ENCODE peak calls at places on chromosomes 13 and 19, in eight cellular contexts. N is A549, F is IMR-90, B is upper lobe of left lung, U is psoas muscle, R is breast epithelium, O is heart right ventricle, S is endodermal cell. V is an unnamed sample. For H3K4me1, the result is how much of the 10 kb centered on the place peaks cover.

GRCh38 chr13:25111557-25111956 is 15.6 kb downstream of the PABPC3 start:
- DNase-seq in O (no peak), N (no peak), S (no peak), B (no peak), U (no peak), F (peak), R (no peak), V (no peak)

GRCh38 chr13:25783480-25784081 is 268.2 kb downstream of the SHISA2 start:
- DNase-seq in U (no peak), B (no peak), N (no peak), R (no peak), O (no peak), S (no peak), F (no peak), V (no peak)

GRCh38 chr13:91313103-91313502 is 34.4 kb upstream of the MIR17HG start:
- DNase-seq in U (no peak), N (peak), B (no peak), F (peak), R (no peak), O (no peak), S (peak), V (no peak)

GRCh38 chr19:44582581-44583265 is 30.6 kb upstream of the IGSF23 start:
- DNase-seq in F (no peak), O (peak), U (peak), R (no peak), N (peak), S (peak), B (peak), V (no peak)

GRCh38 chr13:111040821-111041220 is 74.3 kb upstream of the ARHGEF7 start:
- DNase-seq in O (no peak), B (no peak), R (no peak), F (no peak), S (no peak), N (no peak), U (no peak), V (no peak)

GRCh38 chr19:56639217-56639616 is 3.7 kb upstream of the SMIM17 start:
- DNase-seq in S (no peak), F (peak), R (no peak), U (no peak), N (no peak), B (no peak), O (no peak), V (no peak)

GRCh38 chr13:57632276-57633140 is 964 bp downstream of the PCDH17 start:
- DNase-seq in R (peak), U (peak), F (no peak), O (peak), B (no peak), N (no peak), S (peak), V (no peak)

GRCh38 chr13:43961909-43962308 is 82.2 kb downstream of the LACC1 start:
- DNase-seq in O (no peak), B (no peak), R (no peak), U (no peak), F (no peak), N (no peak), S (no peak), V (no peak)

GRCh38 chr13:56528040-56528760 is 612.5 kb upstream of the PRR20A start:
- DNase-seq in B (no peak), S (no peak), N (no peak), O (no peak), U (no peak), R (no peak), F (no peak), V (no peak)

GRCh38 chr19:29381353-29382203 is 144.2 kb upstream of the VSTM2B start:
- DNase-seq in N (no peak), F (no peak), S (peak), U (no peak), O (no peak), R (peak), B (peak), V (no peak)

GRCh38 chr13:44746690-44747089 is 170.6 kb upstream of the TSC22D1 start:
- DNase-seq in S (no peak), O (no peak), R (no peak), B (no peak), N (no peak), U (no peak), F (peak), V (no peak)

GRCh38 chr19:20858218-20858617 is 64.8 kb upstream of the ZNF85 start:
- DNase-seq in F (no peak), N (no peak), U (no peak), S (peak), R (no peak), O (no peak), B (no peak), V (no peak)

GRCh38 chr19:42156571-42156970 is 24.3 kb upstream of the POU2F2 start:
- DNase-seq in O (no peak), U (no peak), N (no peak), F (no peak), R (no peak), S (no peak), B (no peak), V (no peak)

GRCh38 chr19:33282036-33282686 is 20.2 kb downstream of the CEBPA start:
- DNase-seq in O (no peak), F (no peak), S (no peak), B (no peak), N (no peak), R (no peak), U (no peak), V (no peak)

GRCh38 chr13:58048670-58049069 is 417.1 kb downstream of the PCDH17 start:
- DNase-seq in F (no peak), N (no peak), S (no peak), U (no peak), O (no peak), R (no peak), B (no peak), V (no peak)

GRCh38 chr13:77544365-77544764 is 8.9 kb downstream of the SCEL start:
- DNase-seq in R (peak), O (peak), S (no peak), N (no peak), U (peak), B (peak), F (no peak), V (no peak)

GRCh38 chr13:111978536-111978935 is 88.4 kb upstream of the SOX1 start:
- DNase-seq in S (no peak), R (no peak), N (no peak), B (no peak), U (no peak), F (no peak), O (no peak), V (no peak)

GRCh38 chr19:53511933-53512374 is 26.0 kb upstream of the ZNF331 start:
- DNase-seq in F (peak), U (peak), S (peak), O (peak), B (peak), N (peak), R (peak), V (no peak)

GRCh38 chr13:28204043-28204442 is 65.7 kb downstream of the PAN3 start:
- DNase-seq in N (no peak), F (no peak), B (no peak), U (no peak), R (no peak), S (no peak), O (no peak), V (no peak)

GRCh38 chr19:48969276-48970138 is 4.4 kb downstream of the FTL start:
- DNase-seq in S (peak), F (no peak), R (no peak), N (peak), O (no peak), B (no peak), U (no peak), V (no peak)

GRCh38 chr13:94947392-94947791 is 235.0 kb upstream of the SOX21 start:
- DNase-seq in O (no peak), F (no peak), S (no peak), B (no peak), U (no peak), N (no peak), R (no peak), V (no peak)

GRCh38 chr19:7636691-7637373 is at the start of gene STXBP2:
- DNase-seq in F (no peak), R (peak), O (peak), S (peak), N (peak), B (peak), U (peak), V (no peak)

GRCh38 chr19:3851254-3852176 is 17.3 kb downstream of the ZFR2 start:
- DNase-seq in R (no peak), B (no peak), F (no peak), O (no peak), U (no peak), S (no peak), N (no peak), V (no peak)

GRCh38 chr19:23509686-23510450 is 114.6 kb upstream of the ZNF91 start:
- DNase-seq in R (no peak), O (no peak), F (no peak), U (no peak), B (no peak), S (no peak), N (no peak), V (no peak)

GRCh38 chr13:100510208-100510997 is 78.2 kb downstream of the GGACT start:
- DNase-seq in S (peak), B (no peak), N (no peak), U (no peak), R (no peak), O (no peak), F (no peak), V (no peak)

GRCh38 chr19:33295621-33296472 is 6.5 kb downstream of the CEBPA start:
- DNase-seq in N (no peak), R (no peak), S (no peak), F (no peak), U (no peak), B (peak), O (no peak), V (no peak)

GRCh38 chr13:100506154-100506553 is 82.4 kb downstream of the GGACT start:
- DNase-seq in F (no peak), S (no peak), R (no peak), O (no peak), N (no peak), B (no peak), U (no peak), V (no peak)

GRCh38 chr13:41955605-41956004 is 5.3 kb downstream of the VWA8 start:
- DNase-seq in O (no peak), N (no peak), F (no peak), R (no peak), U (no peak), B (peak), S (no peak), V (no peak)

GRCh38 chr13:95258619-95259194 is 42.5 kb downstream of the ABCC4 start:
- DNase-seq in N (peak), R (no peak), F (no peak), O (no peak), U (no peak), S (no peak), B (no peak), V (no peak)

GRCh38 chr13:98528663-98529064 is 48.2 kb downstream of the STK24 start:
- DNase-seq in O (no peak), F (peak), S (no peak), R (no peak), N (no peak), B (no peak), U (no peak), V (no peak)

GRCh38 chr13:47853236-47853635 is 147.8 kb downstream of the SUCLA2 start:
- DNase-seq in O (no peak), N (no peak), S (no peak), F (no peak), B (no peak), R (no peak), U (no peak), V (no peak)

GRCh38 chr13:45179428-45179827 is 21.4 kb downstream of the KCTD4 start:
- DNase-seq in R (no peak), B (no peak), O (no peak), S (no peak), U (no peak), F (peak), N (peak), V (no peak)

GRCh38 chr13:51632643-51633357 is 48.5 kb downstream of the WDFY2 start:
- DNase-seq in B (no peak), O (no peak), R (no peak), F (no peak), S (peak), U (no peak), N (no peak), V (no peak)

GRCh38 chr19:33176670-33177416 is 17.3 kb upstream of the LRP3 start:
- DNase-seq in R (peak), B (peak), U (peak), O (peak), N (peak), S (peak), F (peak), V (peak)

GRCh38 chr13:59493436-59493965 is 670.2 kb downstream of the DIAPH3 start:
- DNase-seq in B (no peak), R (no peak), U (no peak), O (no peak), S (no peak), N (no peak), F (no peak), V (no peak)

GRCh38 chr19:38826856-38827551 is 4.6 kb downstream of the ECH1 start:
- DNase-seq in N (no peak), O (no peak), B (no peak), S (no peak), R (no peak), F (no peak), U (no peak), V (no peak)

GRCh38 chr13:40974460-40975407 is 44.4 kb downstream of the ELF1 start:
- DNase-seq in U (no peak), R (no peak), F (peak), B (peak), N (peak), O (no peak), S (peak), V (no peak)

GRCh38 chr13:114002771-114003321 is 29.0 kb upstream of the C13orf46 start:
- DNase-seq in S (no peak), B (no peak), N (no peak), R (no peak), F (no peak), O (no peak), U (peak), V (no peak)

GRCh38 chr19:6568010-6568411 is 22.9 kb downstream of the CD70 start:
- DNase-seq in O (no peak), U (no peak), F (no peak), N (peak), R (no peak), B (no peak), S (no peak), V (no peak)

GRCh38 chr19:6568816-6569215 is 22.1 kb downstream of the CD70 start:
- DNase-seq in S (no peak), N (no peak), B (no peak), R (no peak), F (no peak), O (no peak), U (no peak), V (no peak)

DNA sequence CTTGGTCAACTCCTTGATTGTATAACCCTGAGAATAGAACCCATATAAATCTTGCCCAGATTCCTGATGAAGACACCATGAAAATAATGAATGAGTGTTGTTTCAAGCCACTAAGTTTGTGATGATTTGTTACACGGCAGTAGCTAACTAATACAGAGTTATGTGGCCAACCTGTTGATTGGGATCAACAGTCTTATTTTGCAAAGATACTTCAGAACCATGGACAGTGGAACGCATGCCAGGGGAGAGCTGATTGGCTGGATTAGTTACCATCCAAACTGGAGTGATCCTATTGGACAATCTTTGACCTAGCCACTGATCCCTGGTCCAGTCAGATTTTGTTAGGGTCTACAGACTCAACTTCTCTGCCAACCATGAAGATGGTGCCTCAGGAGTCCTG is 26.6 kb downstream of the CD70 start:
- DNase-seq in N (peak), F (no peak), O (no peak), U (no peak), S (no peak), R (no peak), B (no peak), V (no peak)
- H3K27ac ChIP-seq in N (no peak), F (no peak), O (no peak), U (no peak), S (no peak), R (no peak), B (no peak), V (no peak)

DNA sequence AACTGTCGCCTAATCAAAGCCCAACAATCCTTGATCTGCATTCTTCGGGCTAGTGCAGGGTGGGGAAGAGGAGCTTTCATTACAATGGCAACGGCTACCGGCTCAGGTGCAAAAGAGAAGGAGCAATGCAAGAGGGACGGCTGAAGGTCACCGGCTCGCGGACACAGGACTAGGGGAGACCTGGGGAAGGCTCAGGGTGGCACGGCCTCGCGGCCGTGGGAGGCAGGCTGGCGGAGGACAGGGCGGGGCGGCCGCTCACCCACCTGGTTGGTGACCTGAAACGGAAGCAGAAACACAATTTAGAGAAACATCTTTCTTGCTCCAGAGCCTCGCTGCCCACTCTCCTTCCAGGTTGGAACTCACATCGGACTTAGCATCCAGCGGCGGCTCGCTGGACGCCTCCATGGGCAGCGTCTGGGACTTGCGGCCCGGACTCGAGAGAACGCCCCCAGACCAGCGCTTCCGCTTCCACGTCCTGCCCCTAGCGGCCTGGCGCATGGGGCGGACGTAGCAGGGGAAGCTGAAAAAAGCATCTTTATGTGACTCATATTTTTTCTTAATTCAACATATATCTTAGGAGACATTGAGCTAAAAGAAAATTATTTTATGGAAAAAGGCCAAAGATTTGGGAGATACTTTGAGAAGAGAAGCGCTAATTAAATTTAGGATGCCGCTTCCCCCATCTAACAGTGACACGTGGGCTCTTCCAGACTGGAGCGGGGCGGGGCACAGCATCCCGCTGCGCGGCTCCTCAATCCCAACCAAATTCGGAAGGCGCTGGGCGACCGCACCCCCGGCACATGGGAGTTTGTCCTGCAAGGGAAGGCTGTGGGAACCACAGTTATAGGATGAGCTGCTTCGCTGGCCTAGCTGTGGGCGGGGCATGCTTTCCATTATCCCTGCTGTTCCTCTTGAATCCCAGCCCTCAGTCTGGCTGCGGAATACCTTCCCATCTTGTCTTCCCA is at the start of gene COMMD6:
- DNase-seq in S (peak), U (peak), N (peak), R (peak), F (peak), B (peak), O (peak), V (peak)
- TF ChIP-seq CTCF in S (peak), U (peak), N (no peak), R (peak), F (no peak), B (peak), O (peak), V (peak)

GRCh38 chr19:1410789-1411188 is 3.4 kb downstream of the DAZAP1 start:
- DNase-seq in O (no peak), N (no peak), R (no peak), U (no peak), S (no peak), F (no peak), B (no peak), V (no peak)

GRCh38 chr19:1407662-1408299 is 395 bp downstream of the DAZAP1 start:
- DNase-seq in N (no peak), O (peak), B (no peak), F (no peak), U (no peak), R (no peak), S (no peak), V (no peak)

GRCh38 chr19:1410136-1410786 is 2.9 kb downstream of the DAZAP1 start:
- DNase-seq in U (no peak), O (no peak), F (peak), B (peak), R (no peak), S (no peak), N (no peak), V (no peak)

GRCh38 chr19:1408300-1409203 is 1.2 kb downstream of the DAZAP1 start:
- DNase-seq in B (peak), N (no peak), S (peak), O (peak), R (no peak), F (peak), U (peak), V (no peak)

GRCh38 chr19:1409204-1410005 is 2.0 kb downstream of the DAZAP1 start:
- DNase-seq in S (no peak), N (no peak), O (no peak), U (no peak), B (no peak), F (no peak), R (no peak), V (no peak)
- H3K4me1 ChIP-seq in S (under half), N (under half), O (half or more), U (half or more), B (half or more), F (under half), R (under half), V (under half)

GRCh38 chr13:112998506-112999280 is 29.7 kb downstream of the MCF2L start:
- DNase-seq in U (no peak), R (no peak), F (no peak), S (no peak), B (no peak), N (no peak), O (no peak), V (no peak)

GRCh38 chr13:112999414-113000177 is 30.6 kb downstream of the MCF2L start:
- DNase-seq in R (no peak), O (no peak), S (no peak), F (no peak), U (no peak), B (no peak), N (no peak), V (no peak)

GRCh38 chr13:113001251-113002140 is 32.5 kb downstream of the MCF2L start:
- DNase-seq in F (peak), O (no peak), R (peak), B (peak), N (no peak), U (no peak), S (peak), V (no peak)

GRCh38 chr13:113002206-113002821 is 33.3 kb downstream of the MCF2L start:
- DNase-seq in R (no peak), O (no peak), B (no peak), S (peak), U (no peak), N (no peak), F (no peak), V (no peak)

DNA sequence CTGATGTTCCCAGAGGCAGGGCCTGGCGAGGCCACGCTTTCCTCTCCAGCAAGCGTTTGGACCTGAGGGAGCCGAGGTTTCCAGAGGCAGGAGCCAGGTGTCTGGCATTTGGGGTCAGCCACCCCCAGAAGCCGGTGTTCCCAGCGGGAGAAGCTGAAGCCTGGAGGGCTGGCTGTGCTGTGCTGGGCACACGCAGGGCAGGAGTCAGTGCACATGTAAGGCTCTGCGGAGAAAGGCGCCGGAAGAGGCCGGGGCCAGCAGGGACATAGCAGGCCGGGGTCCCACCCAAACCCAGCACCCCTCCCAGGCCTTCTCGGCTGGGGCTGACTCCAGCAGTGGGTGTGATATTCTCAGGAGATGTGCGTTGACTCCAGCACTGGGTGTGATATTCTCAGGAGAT is 31.6 kb downstream of the MCF2L start:
- DNase-seq in B (no peak), S (no peak), R (no peak), N (no peak), U (no peak), F (no peak), O (no peak), V (no peak)
- H3K27ac ChIP-seq in B (no peak), S (peak), R (no peak), N (no peak), U (no peak), F (no peak), O (no peak), V (no peak)